ENCODE peak calls at places on chromosomes 13 and 19, in four cellular contexts. K, A, E and R are unnamed samples.
A peak's percentile ranks its signal among the peaks of the same experiment; 100 is the strongest.

GRCh38 chr13:48624858-48625257 is 28.9 kb upstream of the CYSLTR2 start:
- DNase-seq in K (no peak), A (no peak), E (no peak), R (no peak)

GRCh38 chr13:72839831-72840426 is 58.0 kb downstream of the PIBF1 start:
- DNase-seq in K (no peak), A (no peak), E (no peak), R (peak; percentile 51)

GRCh38 chr19:48271531-48272151 is 1.8 kb downstream of the ZNF114 start:
- DNase-seq in K (no peak), A (no peak), E (peak; percentile 65), R (peak; percentile 63)

GRCh38 chr19:45290381-45290931 is 32.2 kb downstream of the CKM start:
- DNase-seq in K (no peak), A (no peak), E (no peak), R (no peak)

GRCh38 chr19:19185853-19186728 is 5.9 kb downstream of the BORCS8 start:
- DNase-seq in K (no peak), A (peak; percentile 36), E (no peak), R (peak; percentile 70)

GRCh38 chr13:27556109-27556508 is 64.2 kb downstream of the LNX2 start:
- DNase-seq in K (no peak), A (no peak), E (no peak), R (no peak)

GRCh38 chr19:2759965-2760364 is 20.1 kb upstream of the SLC39A3 start:
- DNase-seq in K (no peak), A (no peak), E (no peak), R (no peak)

GRCh38 chr13:34207334-34207733 is 389.4 kb downstream of the RFC3 start:
- DNase-seq in K (no peak), A (no peak), E (no peak), R (no peak)

GRCh38 chr13:77928909-77929308 is 10.3 kb upstream of the EDNRB start:
- DNase-seq in K (no peak), A (no peak), E (no peak), R (no peak)

GRCh38 chr13:19810996-19811881 is 28.5 kb upstream of the PSPC1 start:
- DNase-seq in K (no peak), A (no peak), E (no peak), R (no peak)

GRCh38 chr13:113785051-113786010 is 26.3 kb downstream of the TMEM255B start:
- DNase-seq in K (no peak), A (no peak), E (no peak), R (no peak)

GRCh38 chr19:56109216-56109615 is 11.9 kb downstream of the ZNF787 start:
- DNase-seq in K (no peak), A (no peak), E (no peak), R (no peak)

GRCh38 chr13:98520674-98521449 is 56.0 kb downstream of the STK24 start:
- DNase-seq in K (no peak), A (no peak), E (no peak), R (no peak)

GRCh38 chr19:35000647-35001501 is 751 bp downstream of the GRAMD1A start:
- DNase-seq in K (no peak), A (peak; percentile 27), E (peak; percentile 62), R (peak; percentile 30)

GRCh38 chr19:16326401-16327130 is 1.9 kb downstream of the KLF2 start:
- DNase-seq in K (no peak), A (no peak), E (peak; percentile 63), R (no peak)

GRCh38 chr13:20704459-20705069 is 1.1 kb downstream of the IL17D start:
- DNase-seq in K (no peak), A (no peak), E (no peak), R (no peak)

GRCh38 chr19:46815833-46816627 is 27.6 kb upstream of the SLC1A5 start:
- DNase-seq in K (no peak), A (no peak), E (no peak), R (no peak)

GRCh38 chr19:4503224-4504170 is 14.8 kb downstream of the PLIN4 start:
- DNase-seq in K (no peak), A (no peak), E (no peak), R (no peak)

GRCh38 chr19:30371960-30372824 is at the start of gene ZNF536:
- DNase-seq in K (peak; percentile 87), A (no peak), E (no peak), R (no peak)

GRCh38 chr19:7342143-7342542 is 6.6 kb upstream of the ARHGEF18 start:
- DNase-seq in K (no peak), A (no peak), E (no peak), R (no peak)

GRCh38 chr13:87671824-87672603 is 843 bp downstream of the SLITRK5 start:
- DNase-seq in K (no peak), A (no peak), E (no peak), R (peak; percentile 32)

GRCh38 chr13:39259371-39259770 is 221.1 kb downstream of the NHLRC3 start:
- DNase-seq in K (no peak), A (no peak), E (no peak), R (no peak)

GRCh38 chr13:28044608-28045007 is 55.8 kb downstream of the FLT3 start:
- DNase-seq in K (no peak), A (no peak), E (no peak), R (no peak)

GRCh38 chr13:39302855-39303254 is 264.6 kb downstream of the NHLRC3 start:
- DNase-seq in K (no peak), A (no peak), E (no peak), R (no peak)

GRCh38 chr19:12939908-12940533 is 1.6 kb downstream of the CALR start:
- DNase-seq in K (no peak), A (no peak), E (no peak), R (no peak)

GRCh38 chr13:74774252-74774651 is 640.0 kb upstream of the KLF12 start:
- DNase-seq in K (no peak), A (no peak), E (no peak), R (no peak)

GRCh38 chr13:32174366-32174765 is 140.8 kb downstream of the ZAR1L start:
- DNase-seq in K (no peak), A (no peak), E (no peak), R (no peak)

GRCh38 chr13:42883771-42884170 is 102.4 kb downstream of the FAM216B start:
- DNase-seq in K (no peak), A (no peak), E (no peak), R (no peak)

GRCh38 chr13:111346281-111346680 is 25.8 kb downstream of the TEX29 start:
- DNase-seq in K (no peak), A (no peak), E (no peak), R (no peak)

GRCh38 chr13:32726374-32727037 is 140.3 kb downstream of the PDS5B start:
- DNase-seq in K (no peak), A (no peak), E (no peak), R (no peak)

GRCh38 chr19:23310729-23311211 is 60.6 kb upstream of the ZNF724 start:
- DNase-seq in K (no peak), A (no peak), E (no peak), R (no peak)
- TF ChIP-seq CTCF in K (no peak), A (no peak), E (no peak), R (no peak)

DNA sequence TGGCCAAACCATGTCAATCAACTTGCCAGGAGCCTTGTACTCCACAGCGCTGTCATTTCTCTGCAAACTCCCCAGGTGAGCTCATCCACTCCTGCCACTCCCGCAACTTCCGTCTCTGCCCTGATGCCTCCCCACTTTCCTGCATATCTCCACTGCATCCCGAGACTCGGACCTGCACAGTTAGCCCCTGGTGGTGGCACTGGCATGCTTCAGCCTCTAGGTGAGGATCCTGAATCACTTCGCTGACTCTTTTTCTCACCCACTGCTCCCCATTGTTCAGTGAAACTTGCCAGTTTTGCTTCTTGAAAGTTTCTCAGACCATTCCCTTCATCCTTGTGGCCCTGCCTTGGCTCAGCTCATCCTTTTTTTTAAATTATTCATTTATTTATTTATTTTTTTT is 3.4 kb upstream of the CTU1 start:
- DNase-seq in K (no peak), A (no peak), E (no peak), R (peak; percentile 29)
- TF ChIP-seq CTCF in K (no peak), A (peak; percentile 25), E (no peak), R (peak; percentile 52)

GRCh38 chr19:50661087-50661486 is 11.8 kb downstream of the C19orf81 start:
- DNase-seq in K (no peak), A (no peak), E (no peak), R (no peak)

GRCh38 chr19:50661675-50662441 is 12.6 kb downstream of the C19orf81 start:
- DNase-seq in K (no peak), A (no peak), E (no peak), R (no peak)

GRCh38 chr19:50662442-50663279 is 13.4 kb downstream of the C19orf81 start:
- DNase-seq in K (no peak), A (no peak), E (no peak), R (no peak)

GRCh38 chr19:50664204-50664603 is 15.0 kb downstream of the C19orf81 start:
- DNase-seq in K (no peak), A (no peak), E (no peak), R (no peak)

GRCh38 chr19:50663280-50663790 is 14.1 kb downstream of the C19orf81 start:
- DNase-seq in K (no peak), A (no peak), E (no peak), R (no peak)
- TF ChIP-seq CTCF in K (no peak), A (no peak), E (no peak), R (no peak)

GRCh38 chr13:45851171-45851889 is at the start of gene SIAH3:
- DNase-seq in K (no peak), A (no peak), E (no peak), R (no peak)

GRCh38 chr13:45850020-45850613 is 1.4 kb downstream of the SIAH3 start:
- DNase-seq in K (no peak), A (no peak), E (no peak), R (no peak)

GRCh38 chr13:45846681-45847080 is 4.9 kb downstream of the SIAH3 start:
- DNase-seq in K (no peak), A (no peak), E (no peak), R (no peak)

GRCh38 chr13:45849408-45849807 is 2.1 kb downstream of the SIAH3 start:
- DNase-seq in K (no peak), A (no peak), E (no peak), R (no peak)

GRCh38 chr13:45847554-45848224 is 3.9 kb downstream of the SIAH3 start:
- DNase-seq in K (no peak), A (no peak), E (no peak), R (no peak)
- TF ChIP-seq CTCF in K (no peak), A (no peak), E (no peak), R (no peak)

DNA sequence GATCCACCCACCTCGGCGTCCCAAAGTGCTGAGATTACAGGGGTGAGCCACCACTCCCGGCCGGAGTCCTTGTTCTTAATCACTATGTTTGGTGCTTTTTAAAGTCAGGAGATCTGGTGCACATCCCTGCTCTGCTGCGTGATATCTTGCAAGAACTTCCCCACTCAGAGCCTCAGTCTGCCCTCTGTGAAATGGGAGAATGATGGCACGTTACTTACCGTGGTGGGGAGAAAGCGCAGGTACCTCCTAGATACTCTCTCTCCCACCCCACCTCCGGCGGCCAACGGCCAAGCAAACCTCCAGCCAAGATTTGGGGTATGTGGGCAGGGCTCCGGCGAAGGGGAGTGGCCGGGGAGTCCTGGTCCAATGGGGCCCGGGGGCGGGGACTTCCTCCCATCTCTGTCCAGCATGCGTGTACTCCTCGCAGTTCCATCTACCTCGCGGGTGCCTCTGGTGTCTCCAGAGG is at the start of gene RYR1:
- DNase-seq in K (peak; percentile 64), A (peak; percentile 23), E (peak; percentile 79), R (peak; percentile 61)
- TF ChIP-seq CTCF in K (no peak), A (no peak), E (no peak), R (no peak)